ENCODE peak calls at places on chromosomes 7 and 10, in five cellular contexts. V is endothelial cell of umbilical vein, B is suprapubic skin, H is uterus, C is stomach. M is an unnamed sample. For H3K4me1, the result is how much of the 10 kb centered on the place peaks cover.

GRCh38 chr7:40972426-40972825 is 730.5 kb downstream of the INHBA start:
- DNase-seq in V (no peak), B (no peak), H (no peak), C (no peak), M (no peak)

GRCh38 chr10:99443483-99443882 is 13.1 kb upstream of the GOT1 start:
- DNase-seq in V (no peak), B (no peak), H (no peak), C (no peak), M (no peak)

GRCh38 chr10:132200344-132201110 is 13.8 kb downstream of the DPYSL4 start:
- DNase-seq in V (no peak), B (no peak), H (no peak), C (no peak), M (peak)

GRCh38 chr7:134184767-134185166 is 57.6 kb downstream of the LRGUK start:
- DNase-seq in V (no peak), B (no peak), H (no peak), C (no peak), M (no peak)

GRCh38 chr10:101226506-101226887 is 2.8 kb downstream of the LBX1 start:
- DNase-seq in V (no peak), B (no peak), H (no peak), C (no peak), M (no peak)

GRCh38 chr10:61846370-61847031 is 55.0 kb upstream of the ARID5B start:
- DNase-seq in V (no peak), B (no peak), H (no peak), C (no peak), M (no peak)

GRCh38 chr7:876972-877311 is 588 bp downstream of the GET4 start:
- DNase-seq in V (peak), B (no peak), H (peak), C (no peak), M (no peak)

GRCh38 chr10:44761076-44761475 is 150.1 kb upstream of the TMEM72 start:
- DNase-seq in V (no peak), B (no peak), H (no peak), C (no peak), M (no peak)

GRCh38 chr7:130108809-130109208 is 38.5 kb downstream of the KLHDC10 start:
- DNase-seq in V (no peak), B (no peak), H (no peak), C (no peak), M (no peak)

GRCh38 chr10:90591629-90592028 is 266.2 kb downstream of the HTR7 start:
- DNase-seq in V (no peak), B (no peak), H (no peak), C (no peak), M (no peak)

GRCh38 chr7:116949941-116950801 is 3.1 kb upstream of the ST7 start:
- DNase-seq in V (no peak), B (no peak), H (no peak), C (no peak), M (no peak)

GRCh38 chr7:27262121-27262520 is 19.5 kb downstream of the EVX1 start:
- DNase-seq in V (no peak), B (no peak), H (no peak), C (no peak), M (no peak)

GRCh38 chr10:80502621-80503583 is 34.8 kb upstream of the SH2D4B start:
- DNase-seq in V (no peak), B (no peak), H (no peak), C (peak), M (no peak)

GRCh38 chr7:87316846-87317545 is 28.5 kb upstream of the CROT start:
- DNase-seq in V (peak), B (no peak), H (no peak), C (no peak), M (no peak)

GRCh38 chr10:79244841-79245504 is 102.3 kb upstream of the PPIF start:
- DNase-seq in V (no peak), B (no peak), H (no peak), C (no peak), M (no peak)

GRCh38 chr10:23315966-23316365 is 28.6 kb downstream of the C10orf67 start:
- DNase-seq in V (no peak), B (no peak), H (no peak), C (no peak), M (no peak)

GRCh38 chr7:83550100-83550499 is 98.8 kb downstream of the SEMA3E start:
- DNase-seq in V (no peak), B (no peak), H (no peak), C (no peak), M (no peak)

GRCh38 chr10:49071221-49071761 is 44.0 kb downstream of the VSTM4 start:
- DNase-seq in V (no peak), B (no peak), H (no peak), C (no peak), M (peak)

GRCh38 chr10:124657806-124658205 is 86.4 kb downstream of the FAM53B start:
- DNase-seq in V (no peak), B (no peak), H (no peak), C (no peak), M (no peak)

GRCh38 chr10:126059101-126059826 is 162.9 kb downstream of the FANK1 start:
- DNase-seq in V (peak), B (no peak), H (no peak), C (no peak), M (no peak)

GRCh38 chr10:87724789-87725188 is 65.1 kb downstream of the PAPSS2 start:
- DNase-seq in V (no peak), B (no peak), H (no peak), C (no peak), M (no peak)
- H3K4me1 ChIP-seq in V (under half), B (under half), H (under half), C (under half), M (under half)

GRCh38 chr7:57199252-57199651 is 67.0 kb upstream of the ZNF479 start:
- DNase-seq in V (no peak), B (no peak), H (no peak), C (no peak), M (peak)
- TF ChIP-seq POLR2A in V (no peak), B (no peak), H (no peak), C (no peak), M (no peak)

GRCh38 chr10:83935337-83935736 is 204.0 kb upstream of the GHITM start:
- DNase-seq in V (no peak), B (no peak), H (no peak), C (no peak), M (no peak)

GRCh38 chr10:83934062-83934461 is 205.2 kb upstream of the GHITM start:
- DNase-seq in V (no peak), B (no peak), H (no peak), C (no peak), M (no peak)

GRCh38 chr10:83931669-83932068 is 207.6 kb upstream of the GHITM start:
- DNase-seq in V (no peak), B (no peak), H (no peak), C (no peak), M (no peak)

GRCh38 chr10:83932245-83932644 is 207.1 kb upstream of the GHITM start:
- DNase-seq in V (no peak), B (no peak), H (no peak), C (no peak), M (no peak)

GRCh38 chr10:83935911-83936310 is 203.4 kb upstream of the GHITM start:
- DNase-seq in V (no peak), B (no peak), H (no peak), C (no peak), M (no peak)
- H3K27ac ChIP-seq in V (no peak), B (no peak), H (no peak), C (no peak), M (no peak)

GRCh38 chr10:17029581-17030271 is 99.9 kb downstream of the CUBN start:
- DNase-seq in V (peak), B (peak), H (peak), C (peak), M (peak)
- H3K4me1 ChIP-seq in V (half or more), B (under half), H (under half), C (under half), M (under half)

GRCh38 chr10:35208536-35208935 is 81.9 kb downstream of the CREM start:
- DNase-seq in V (no peak), B (no peak), H (no peak), C (no peak), M (peak)
- TF ChIP-seq POLR2A in V (no peak), B (no peak), H (no peak), C (no peak), M (peak)

M was measured in right lobe of liver.